ENCODE peak calls at places on chromosomes 4 and X, in eight cellular contexts. N is lower leg skin, J is fibroblast of the aortic adventitia, P is fibroblast of lung, S is tibial artery, T is HCT116, F is esophagus muscularis mucosa, I is pancreas. V is an unnamed sample.

GRCh38 chrX:63350551-63350950 is 581 bp downstream of the SPIN4 start:
- DNase-seq in N (peak), J (peak), P (peak), S (no peak), T (no peak), F (no peak), I (peak), V (no peak)

GRCh38 chr4:179095585-179096228 is 1653.5 kb upstream of the AGA start:
- DNase-seq in N (no peak), J (no peak), P (peak), S (no peak), T (no peak), F (no peak), I (no peak), V (peak)

GRCh38 chrX:120213438-120214265 is 37.0 kb upstream of the ZBTB33 start:
- DNase-seq in N (no peak), J (peak), P (peak), S (peak), T (peak), F (no peak), I (peak), V (peak)

GRCh38 chr4:173257732-173258717 is 76.1 kb downstream of the HMGB2 start:
- DNase-seq in N (no peak), J (peak), P (peak), S (peak), T (peak), F (no peak), I (peak), V (peak)

GRCh38 chr4:121139533-121140222 is 24.4 kb downstream of the TNIP3 start:
- DNase-seq in N (no peak), J (peak), P (peak), S (no peak), T (no peak), F (no peak), I (no peak), V (peak)

GRCh38 chr4:3114377-3114776 is 39.9 kb downstream of the HTT start:
- DNase-seq in N (no peak), J (peak), P (no peak), S (no peak), T (no peak), F (peak), I (no peak), V (no peak)

GRCh38 chrX:47143894-47144625 is 442 bp downstream of the NDUFB11 start:
- DNase-seq in N (no peak), J (peak), P (peak), S (no peak), T (no peak), F (no peak), I (peak), V (no peak)

GRCh38 chr4:100461796-100462195 is 56.0 kb downstream of the EMCN start:
- DNase-seq in N (no peak), J (no peak), P (no peak), S (no peak), T (no peak), F (no peak), I (no peak), V (no peak)

GRCh38 chr4:8405516-8405875 is 35.0 kb downstream of the ACOX3 start:
- DNase-seq in N (no peak), J (no peak), P (no peak), S (no peak), T (no peak), F (no peak), I (no peak), V (no peak)

GRCh38 chrX:135384161-135384836 is 37.4 kb upstream of the SMIM10L2A start:
- DNase-seq in N (no peak), J (no peak), P (no peak), S (no peak), T (no peak), F (no peak), I (no peak), V (no peak)

GRCh38 chr4:158624889-158625478 is 46.7 kb downstream of the C4orf46 start:
- DNase-seq in N (no peak), J (peak), P (peak), S (no peak), T (peak), F (no peak), I (no peak), V (peak)

GRCh38 chr4:146062325-146062715 is 113.2 kb upstream of the LSM6 start:
- DNase-seq in N (no peak), J (no peak), P (no peak), S (no peak), T (no peak), F (no peak), I (no peak), V (no peak)

GRCh38 chrX:65596270-65596669 is 61.7 kb upstream of the LAS1L start:
- DNase-seq in N (peak), J (peak), P (peak), S (peak), T (no peak), F (no peak), I (no peak), V (peak)

DNA sequence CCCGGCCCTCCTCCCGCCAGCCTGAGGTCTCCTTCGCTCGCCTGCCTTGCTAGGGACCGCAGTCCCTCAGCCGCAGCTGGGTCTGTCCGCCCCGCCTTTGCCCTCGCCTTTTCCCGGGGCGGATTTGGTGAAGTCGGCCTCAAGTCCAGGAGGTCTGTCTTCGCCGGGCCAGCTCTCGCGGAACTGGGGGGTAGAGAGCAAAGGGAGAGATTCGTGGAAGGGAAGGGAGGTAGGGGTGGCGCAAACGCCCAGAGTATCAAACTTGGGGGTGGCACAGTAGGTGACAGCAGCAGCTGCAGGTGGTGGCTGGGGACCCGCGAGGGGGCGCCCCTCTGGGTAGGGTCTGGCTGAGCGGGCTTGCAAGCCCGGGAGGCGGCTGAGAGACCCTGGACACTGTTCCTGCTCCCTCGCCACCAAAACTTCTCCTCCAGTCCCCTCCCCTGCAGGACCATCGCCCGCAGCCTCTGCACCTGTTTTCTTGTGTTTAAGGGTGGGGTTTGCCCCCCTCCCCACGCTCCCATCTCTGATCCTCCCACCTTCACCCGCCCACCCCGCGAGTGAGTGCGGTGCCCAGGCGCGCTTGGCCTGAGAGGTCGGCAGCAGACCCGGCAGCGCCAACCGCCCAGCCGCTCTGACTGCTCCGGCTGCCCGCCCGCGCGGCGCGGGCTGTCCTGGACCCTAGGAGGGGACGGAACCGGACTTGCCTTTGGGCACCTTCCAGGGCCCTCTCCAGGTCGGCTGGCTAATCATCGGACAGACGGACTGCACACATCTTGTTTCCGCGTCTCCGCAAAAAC is at the start of gene NPY2R:
- DNase-seq in N (no peak), J (no peak), P (no peak), S (no peak), T (no peak), F (no peak), I (no peak), V (no peak)
- TF ChIP-seq CTCF in N (no peak), J (no peak), P (no peak), S (no peak), T (no peak), F (no peak), I (no peak), V (peak)

GRCh38 chr4:137961051-137961438 is 281.1 kb downstream of the SLC7A11 start:
- DNase-seq in N (no peak), J (peak), P (peak), S (no peak), T (no peak), F (no peak), I (no peak), V (no peak)
- H3K4me3 ChIP-seq in N (no peak), J (no peak), P (no peak), S (no peak), T (no peak), F (no peak), I (no peak), V (no peak)

GRCh38 chrX:102154218-102154860 is 1.4 kb downstream of the BEX5 start:
- DNase-seq in N (no peak), J (no peak), P (no peak), S (no peak), T (no peak), F (no peak), I (peak), V (no peak)
- TF ChIP-seq CTCF in N (no peak), J (no peak), P (no peak), S (peak), T (peak), F (no peak), I (no peak), V (no peak)

GRCh38 chr4:176340871-176341685 is 21.3 kb downstream of the SPCS3 start:
- DNase-seq in N (no peak), J (peak), P (peak), S (no peak), T (no peak), F (no peak), I (no peak), V (peak)
- H3K4me3 ChIP-seq in N (no peak), J (no peak), P (peak), S (no peak), T (no peak), F (peak), I (no peak), V (no peak)

GRCh38 chrX:74535211-74535621 is 79.2 kb downstream of the RLIM start:
- DNase-seq in N (no peak), J (peak), P (peak), S (peak), T (peak), F (no peak), I (peak), V (peak)
- TF ChIP-seq CTCF in N (no peak), J (peak), P (peak), S (no peak), T (peak), F (peak), I (no peak), V (peak)

GRCh38 chr4:4427478-4427870 is 40.6 kb downstream of the NSG1 start:
- DNase-seq in N (peak), J (no peak), P (no peak), S (no peak), T (peak), F (no peak), I (no peak), V (peak)
- H3K4me3 ChIP-seq in N (no peak), J (no peak), P (no peak), S (no peak), T (no peak), F (no peak), I (no peak), V (no peak)